ENCODE peak calls at places on chromosomes 4 and X, in nine cellular contexts. K is central memory CD8-positive, alpha-beta T cell; Y is LoVo; S is stimulated activated CD8-positive, alpha-beta memory T cell treated with anti-CD3 and anti-CD28 coated beads, Interleukin-7, amount 100 ng/mL, for 1 hour; B is stimulated activated CD4-positive, alpha-beta T cell treated with anti-CD3 and anti-CD28 coated beads, Interleukin-2, amount 100 ng/mL, for 48 hours; C is AG08395; W is NCI-H524 treated with DMSO at 0.1 percent for 48 hours; I is NCI-H1930; M is activated CD4-positive, alpha-beta T cell treated with anti-CD3 and anti-CD28 coated beads, Interleukin-2, amount 10 ng/mL, durations not matched to agents 7 days and 5 days. N is an unnamed sample.

GRCh38 chr4:83342476-83342875 is 7.8 kb upstream of the HPSE start:
- DNase-seq in Y (no peak), M (no peak), K (no peak), I (no peak), W (no peak), S (no peak), C (no peak), B (no peak), N (no peak)

GRCh38 chr4:110085131-110085530 is 113.3 kb downstream of the ELOVL6 start:
- DNase-seq in C (no peak), S (no peak), K (no peak), Y (peak), B (no peak), W (no peak), M (no peak), I (no peak), N (no peak)

GRCh38 chrX:16239211-16239610 is 71.9 kb downstream of the MAGEB17 start:
- DNase-seq in W (no peak), Y (peak), B (no peak), C (peak), K (no peak), M (no peak), S (no peak), I (no peak), N (no peak)

GRCh38 chr4:18049446-18049845 is 27.9 kb upstream of the LCORL start:
- DNase-seq in K (no peak), M (no peak), I (no peak), W (no peak), B (no peak), C (no peak), S (no peak), Y (no peak), N (no peak)

GRCh38 chrX:99468993-99469392 is 941.1 kb downstream of the PCDH19 start:
- DNase-seq in M (no peak), Y (no peak), S (no peak), W (no peak), K (no peak), B (no peak), I (no peak), C (no peak), N (no peak)

GRCh38 chrX:6225307-6226052 is 3.2 kb downstream of the NLGN4X start:
- DNase-seq in K (no peak), B (no peak), I (peak), C (no peak), S (no peak), Y (no peak), W (no peak), M (no peak), N (no peak)

GRCh38 chr4:86679441-86679840 is 85.3 kb downstream of the PTPN13 start:
- DNase-seq in B (no peak), M (no peak), Y (no peak), S (no peak), I (no peak), W (no peak), K (no peak), C (no peak), N (no peak)

GRCh38 chr4:189232274-189232673 is 708.4 kb upstream of the FRG1 start:
- DNase-seq in W (no peak), M (no peak), K (no peak), B (no peak), I (no peak), S (no peak), Y (no peak), C (no peak), N (no peak)

GRCh38 chr4:19381068-19381467 is 870.6 kb upstream of the SLIT2 start:
- DNase-seq in S (no peak), C (peak), Y (no peak), W (no peak), M (no peak), K (no peak), I (no peak), B (no peak), N (no peak)

GRCh38 chrX:17669891-17670290 is 67.4 kb upstream of the SCML1 start:
- DNase-seq in B (no peak), I (no peak), S (no peak), C (no peak), W (no peak), Y (no peak), M (no peak), K (no peak), N (no peak)

GRCh38 chrX:56314334-56314733 is 82.2 kb downstream of the KLF8 start:
- DNase-seq in W (no peak), I (no peak), B (no peak), S (no peak), K (no peak), M (no peak), C (no peak), Y (no peak), N (no peak)

GRCh38 chr4:121147923-121148443 is 16.1 kb downstream of the TNIP3 start:
- DNase-seq in W (no peak), Y (peak), K (no peak), M (no peak), C (peak), S (no peak), I (no peak), B (no peak), N (no peak)

GRCh38 chr4:54961357-54961975 is 163.9 kb downstream of the KDR start:
- DNase-seq in K (no peak), B (no peak), C (peak), W (peak), Y (peak), M (no peak), I (peak), S (no peak), N (no peak)

GRCh38 chr4:158649111-158649680 is 22.5 kb downstream of the C4orf46 start:
- DNase-seq in Y (no peak), W (no peak), C (no peak), M (no peak), I (no peak), B (no peak), K (no peak), S (no peak), N (no peak)

GRCh38 chr4:67682266-67682665 is 18.7 kb downstream of the UBA6 start:
- DNase-seq in B (no peak), Y (no peak), C (no peak), M (no peak), I (no peak), W (no peak), K (no peak), S (no peak), N (no peak)

GRCh38 chr4:7402526-7402925 is 32.2 kb downstream of the PSAPL1 start:
- DNase-seq in K (no peak), M (no peak), I (no peak), B (no peak), C (no peak), W (no peak), Y (no peak), S (no peak), N (no peak)

GRCh38 chr4:7244343-7244680 is 52.0 kb downstream of the SORCS2 start:
- DNase-seq in K (no peak), I (no peak), Y (no peak), W (no peak), B (no peak), C (no peak), M (no peak), S (no peak), N (no peak)

GRCh38 chr4:75110061-75110460 is 177.1 kb downstream of the PARM1 start:
- DNase-seq in S (no peak), M (no peak), W (no peak), K (no peak), B (no peak), I (no peak), C (no peak), Y (no peak), N (no peak)

GRCh38 chr4:142416711-142417275 is 429.3 kb downstream of the INPP4B start:
- DNase-seq in B (no peak), K (no peak), S (no peak), Y (no peak), I (no peak), W (no peak), C (no peak), M (peak), N (no peak)

GRCh38 chr4:16897991-16898827 is at the start of gene LDB2:
- DNase-seq in B (no peak), M (no peak), K (no peak), I (no peak), C (peak), S (no peak), Y (no peak), W (no peak), N (no peak)

GRCh38 chrX:78997870-78998558 is 52.8 kb downstream of the P2RY10 start:
- DNase-seq in I (no peak), K (peak), M (no peak), S (no peak), C (no peak), Y (no peak), W (no peak), B (no peak), N (no peak)

GRCh38 chrX:128601706-128602105 is 549.5 kb upstream of the ACTRT1 start:
- DNase-seq in K (no peak), I (no peak), W (no peak), C (no peak), M (no peak), Y (no peak), S (no peak), B (no peak), N (no peak)

GRCh38 chr4:100984901-100985300 is 362.4 kb downstream of the PPP3CA start:
- DNase-seq in K (no peak), I (no peak), B (no peak), S (no peak), Y (no peak), M (no peak), W (no peak), C (peak), N (no peak)

GRCh38 chrX:101462892-101463291 is 22.4 kb upstream of the ARMCX4 start:
- DNase-seq in S (no peak), W (no peak), K (no peak), Y (peak), I (no peak), B (no peak), M (no peak), C (peak), N (no peak)

GRCh38 chrX:126820700-126821420 is 1.3 kb downstream of the PRR32 start:
- DNase-seq in B (no peak), K (no peak), Y (no peak), S (no peak), C (no peak), W (no peak), I (no peak), M (no peak), N (no peak)